ENCODE peak calls at places on chromosomes 11 and 22, in four cellular contexts. V, N, S and W are unnamed samples.

GRCh38 chr11:33699515-33700424 is 856 bp downstream of the C11orf91 start:
- DNase-seq in N (no peak), S (no peak), V (no peak), W (no peak)

GRCh38 chr11:18853086-18853720 is 61.6 kb upstream of the PTPN5 start:
- DNase-seq in N (no peak), S (no peak), V (no peak), W (no peak)

GRCh38 chr11:22633354-22633902 is 7.8 kb upstream of the FANCF start:
- DNase-seq in N (no peak), V (no peak), S (no peak), W (no peak)

GRCh38 chr11:19253817-19254216 is 13.1 kb upstream of the E2F8 start:
- DNase-seq in S (no peak), N (no peak), V (no peak), W (no peak)

GRCh38 chr22:49934891-49935557 is 16.6 kb downstream of the CRELD2 start:
- DNase-seq in V (peak; percentile 77), S (peak; percentile 85), N (peak; percentile 74), W (peak; percentile 77)

GRCh38 chr11:69008774-69009440 is 4.1 kb downstream of the MRGPRF start:
- DNase-seq in V (no peak), S (no peak), N (no peak), W (no peak)

GRCh38 chr22:24068717-24069116 is 57.6 kb downstream of the CABIN1 start:
- DNase-seq in V (no peak), N (no peak), S (no peak), W (no peak)

GRCh38 chr22:37020192-37020479 is 594 bp downstream of the MPST start:
- DNase-seq in N (no peak), V (no peak), S (no peak), W (no peak)

GRCh38 chr22:31879585-31879984 is 64.8 kb upstream of the YWHAH start:
- DNase-seq in V (no peak), S (no peak), N (no peak), W (peak; percentile 43)

GRCh38 chr11:60334005-60334620 is 7.1 kb downstream of the MS4A6E start:
- DNase-seq in S (peak; percentile 51), N (peak; percentile 25), V (no peak), W (peak; percentile 13)

GRCh38 chr11:106594751-106595351 is 423.4 kb downstream of the GUCY1A2 start:
- DNase-seq in N (no peak), S (no peak), V (no peak), W (no peak)

GRCh38 chr11:65742353-65742752 is 21.8 kb upstream of the RNASEH2C start:
- DNase-seq in V (no peak), S (no peak), N (no peak), W (no peak)

GRCh38 chr11:34531663-34532062 is 18.1 kb upstream of the ELF5 start:
- DNase-seq in V (no peak), S (no peak), N (no peak), W (no peak)

GRCh38 chr11:131668867-131669780 is 298.7 kb downstream of the NTM start:
- DNase-seq in V (peak; percentile 34), N (no peak), S (no peak), W (no peak)

GRCh38 chr22:40107756-40108437 is 69.8 kb upstream of the TNRC6B start:
- DNase-seq in S (no peak), V (no peak), N (peak; percentile 7), W (peak; percentile 25)

GRCh38 chr22:20979243-20979809 is 2.8 kb upstream of the LZTR1 start:
- DNase-seq in N (peak; percentile 46), S (peak; percentile 71), V (peak; percentile 46), W (peak; percentile 69)

GRCh38 chr22:49958961-49959781 is 1.4 kb upstream of the PIM3 start:
- DNase-seq in S (no peak), V (no peak), N (no peak), W (no peak)